ENCODE peak calls at places on chromosomes 1 and 21, in eight cellular contexts. E is DND-41, H is ascending aorta, C is esophagus muscularis mucosa, A is astrocyte of the spinal cord, X is gastrocnemius medialis, W is stomach, Z is GM12865. V is an unnamed sample.

GRCh38 chr21:21851205-21851604 is 853.0 kb downstream of the NCAM2 start:
- DNase-seq in E (no peak), C (no peak), X (no peak), Z (no peak), A (no peak), H (no peak), W (no peak), V (no peak)

GRCh38 chr1:173424786-173425407 is 52.2 kb upstream of the PRDX6 start:
- DNase-seq in A (no peak), W (no peak), Z (no peak), X (no peak), C (no peak), H (no peak), E (no peak), V (no peak)

GRCh38 chr1:84253891-84254290 is 47.6 kb upstream of the SAMD13 start:
- DNase-seq in H (peak), X (peak), C (no peak), E (no peak), A (peak), Z (no peak), W (peak), V (no peak)

GRCh38 chr1:42172394-42173133 is 8.0 kb upstream of the GUCA2A start:
- DNase-seq in H (no peak), C (peak), E (no peak), Z (no peak), X (peak), W (no peak), A (no peak), V (peak)

GRCh38 chr21:33105088-33105487 is 35.1 kb downstream of the OLIG1 start:
- DNase-seq in E (no peak), Z (no peak), A (no peak), X (no peak), C (no peak), W (no peak), H (no peak), V (peak)

GRCh38 chr1:22350987-22351756 is 100.5 kb upstream of the ZBTB40 start:
- DNase-seq in A (no peak), X (no peak), C (no peak), W (no peak), H (no peak), Z (no peak), E (no peak), V (no peak)

GRCh38 chr1:53482441-53483153 is 23.4 kb downstream of the DMRTB1 start:
- DNase-seq in A (no peak), H (no peak), C (no peak), W (no peak), E (no peak), Z (no peak), X (no peak), V (no peak)

GRCh38 chr1:42231253-42231652 is 66.7 kb upstream of the GUCA2A start:
- DNase-seq in X (no peak), E (no peak), Z (no peak), H (no peak), C (no peak), A (no peak), W (no peak), V (no peak)

GRCh38 chr1:151318975-151319374 is 8.2 kb downstream of the PI4KB start:
- DNase-seq in C (no peak), W (no peak), X (no peak), A (no peak), E (no peak), Z (no peak), H (no peak), V (no peak)

GRCh38 chr1:155177192-155177917 is 3.7 kb downstream of the TRIM46 start:
- DNase-seq in E (no peak), A (no peak), H (peak), X (no peak), C (no peak), W (peak), Z (no peak), V (peak)

GRCh38 chr1:228107636-228108035 is 1.5 kb downstream of the MRPL55 start:
- DNase-seq in W (no peak), X (no peak), C (no peak), A (no peak), E (no peak), Z (no peak), H (no peak), V (no peak)

GRCh38 chr1:59947047-59947938 is 20.7 kb upstream of the CYP2J2 start:
- DNase-seq in X (peak), W (peak), C (no peak), A (peak), H (no peak), Z (peak), E (peak), V (peak)

GRCh38 chr1:206748348-206749034 is 22.1 kb upstream of the IL19 start:
- DNase-seq in Z (no peak), H (no peak), C (no peak), W (no peak), E (no peak), X (no peak), A (no peak), V (no peak)

GRCh38 chr1:90339822-90340221 is 344.9 kb downstream of the ZNF326 start:
- DNase-seq in A (no peak), H (no peak), X (no peak), C (no peak), E (peak), Z (no peak), W (no peak), V (no peak)

GRCh38 chr1:14113841-14114567 is 414.0 kb downstream of the PRDM2 start:
- DNase-seq in H (no peak), E (peak), W (no peak), C (no peak), X (peak), Z (peak), A (peak), V (no peak)

GRCh38 chr1:201916649-201917249 is 28.1 kb downstream of the SHISA4 start:
- DNase-seq in W (peak), Z (peak), H (peak), X (peak), C (peak), E (no peak), A (peak), V (peak)

GRCh38 chr1:230548357-230548756 is 93.9 kb upstream of the COG2 start:
- DNase-seq in Z (no peak), W (no peak), C (peak), H (no peak), A (no peak), E (no peak), X (no peak), V (no peak)

GRCh38 chr1:35886606-35887431 is 3.8 kb downstream of the AGO1 start:
- DNase-seq in E (no peak), Z (peak), H (no peak), C (no peak), A (no peak), W (no peak), X (no peak), V (no peak)

GRCh38 chr1:218931331-218931730 is 242.3 kb upstream of the LYPLAL1 start:
- DNase-seq in Z (no peak), H (no peak), E (no peak), W (no peak), C (no peak), A (no peak), X (no peak), V (no peak)

GRCh38 chr1:42931911-42932422 is 26.7 kb downstream of the SLC2A1 start:
- DNase-seq in E (peak), C (no peak), Z (peak), A (no peak), X (no peak), H (peak), W (peak), V (peak)

GRCh38 chr1:212470059-212470458 is 37.3 kb downstream of the NENF start:
- DNase-seq in H (peak), W (peak), C (peak), E (no peak), A (peak), X (peak), Z (no peak), V (peak)

GRCh38 chr1:83701396-83701795 is 297.5 kb downstream of the TTLL7 start:
- DNase-seq in Z (no peak), C (no peak), X (no peak), H (no peak), E (peak), W (no peak), A (no peak), V (no peak)

GRCh38 chr1:82161651-82162238 is 361.0 kb downstream of the ADGRL2 start:
- DNase-seq in A (peak), C (no peak), Z (peak), W (no peak), E (peak), X (no peak), H (no peak), V (peak)

GRCh38 chr1:88036345-88036999 is 647.6 kb upstream of the PKN2 start:
- DNase-seq in A (no peak), Z (no peak), H (no peak), E (no peak), X (no peak), C (no peak), W (no peak), V (no peak)

GRCh38 chr21:43702785-43703067 is 16.2 kb upstream of the PDXK start:
- DNase-seq in A (no peak), W (no peak), E (no peak), C (no peak), Z (no peak), X (no peak), H (no peak), V (no peak)

GRCh38 chr21:46084041-46084561 is 13.8 kb upstream of the COL6A2 start:
- DNase-seq in A (no peak), Z (no peak), E (no peak), H (no peak), W (no peak), C (peak), X (no peak), V (peak)

GRCh38 chr1:8004803-8005573 is 21.1 kb downstream of the ERRFI1 start:
- DNase-seq in H (peak), Z (no peak), A (peak), W (peak), E (no peak), X (peak), C (peak), V (peak)

GRCh38 chr1:7654725-7655124 is 116.4 kb upstream of the VAMP3 start:
- DNase-seq in X (no peak), H (no peak), Z (no peak), A (no peak), C (no peak), E (no peak), W (no peak), V (no peak)

GRCh38 chr1:4207183-4207582 is 307.1 kb upstream of the C1orf174 start:
- DNase-seq in Z (no peak), X (no peak), C (no peak), H (no peak), W (no peak), A (no peak), E (no peak), V (peak)

GRCh38 chr21:25362375-25363267 is 244.7 kb downstream of the MRPL39 start:
- DNase-seq in Z (no peak), E (no peak), C (no peak), X (no peak), W (no peak), A (no peak), H (no peak), V (no peak)

DNA sequence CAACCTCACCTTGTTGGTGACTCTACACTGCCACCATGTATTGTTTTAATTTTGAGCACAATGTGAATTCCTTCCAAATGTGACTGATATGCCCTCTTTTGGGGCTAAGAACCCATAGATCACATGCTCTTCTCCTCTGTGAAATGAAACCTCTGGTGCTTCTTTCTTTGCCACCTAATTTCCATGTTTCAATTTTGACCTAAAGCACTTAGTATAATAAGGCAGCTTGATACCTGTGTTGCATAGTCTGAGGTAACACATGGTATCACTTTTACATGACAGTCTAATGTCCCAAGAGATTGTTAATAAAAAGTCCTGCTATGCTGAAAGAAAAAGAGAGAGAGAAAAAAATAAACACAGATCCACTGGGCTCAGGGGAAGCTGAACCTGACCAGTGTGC is 24.2 kb downstream of the CLEC20A start:
- DNase-seq in Z (no peak), X (no peak), E (no peak), C (no peak), H (no peak), W (no peak), A (no peak), V (no peak)
- H3K4me3 ChIP-seq in Z (no peak), X (no peak), E (no peak), C (no peak), H (no peak), W (no peak), A (no peak), V (no peak)

GRCh38 chr21:36263797-36264196 is 56.2 kb upstream of the MORC3 start:
- DNase-seq in H (no peak), W (no peak), X (no peak), E (no peak), C (no peak), Z (no peak), A (no peak), V (no peak)

GRCh38 chr21:36260030-36260787 is 59.8 kb upstream of the MORC3 start:
- DNase-seq in W (peak), A (peak), Z (peak), E (peak), X (no peak), H (no peak), C (no peak), V (peak)

GRCh38 chr21:36261459-36261858 is 58.5 kb upstream of the MORC3 start:
- DNase-seq in C (no peak), A (no peak), Z (no peak), H (no peak), W (no peak), E (no peak), X (no peak), V (no peak)

GRCh38 chr21:36257657-36258056 is 62.3 kb upstream of the MORC3 start:
- DNase-seq in W (no peak), Z (no peak), E (no peak), A (no peak), C (no peak), H (no peak), X (no peak), V (no peak)

DNA sequence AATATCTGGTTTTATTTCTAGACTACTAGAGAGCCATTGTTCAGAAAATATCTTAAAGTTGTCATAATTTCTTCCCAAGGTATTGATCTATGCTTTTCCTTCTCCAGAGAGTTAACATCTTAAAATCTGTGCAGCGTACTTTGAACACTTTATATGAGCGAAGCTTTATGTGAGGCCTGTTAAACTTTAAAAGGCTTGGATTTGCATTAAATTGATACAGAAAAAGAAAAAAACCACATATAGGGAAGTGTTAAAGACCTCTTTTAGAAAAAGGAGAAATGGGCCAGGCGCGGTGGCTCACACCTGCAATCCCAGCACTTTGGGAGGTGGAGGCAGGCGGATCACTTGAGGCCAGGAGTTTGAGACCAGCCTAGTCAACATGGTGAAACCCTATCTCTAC is 59.2 kb upstream of the MORC3 start:
- DNase-seq in E (no peak), H (no peak), X (no peak), W (no peak), C (no peak), Z (no peak), A (no peak), V (no peak)
- H3K4me3 ChIP-seq in E (no peak), H (peak), X (peak), W (peak), C (peak), Z (peak), A (no peak), V (no peak)

GRCh38 chr1:108082741-108083562 is 117.2 kb downstream of the SLC25A24 start:
- DNase-seq in X (no peak), Z (no peak), E (peak), W (no peak), A (no peak), C (no peak), H (no peak), V (no peak)

GRCh38 chr1:108077991-108078390 is 113.0 kb upstream of the VAV3 start:
- DNase-seq in A (no peak), E (peak), C (no peak), H (no peak), W (no peak), Z (peak), X (no peak), V (no peak)

GRCh38 chr1:108079550-108079949 is 114.6 kb upstream of the VAV3 start:
- DNase-seq in W (no peak), A (no peak), H (no peak), C (no peak), X (no peak), E (peak), Z (peak), V (no peak)

GRCh38 chr1:108082006-108082405 is 117.0 kb upstream of the VAV3 start:
- DNase-seq in W (no peak), C (no peak), Z (no peak), X (peak), E (no peak), H (no peak), A (no peak), V (no peak)

GRCh38 chr1:108080448-108080847 is 115.5 kb upstream of the VAV3 start:
- DNase-seq in W (no peak), A (no peak), H (no peak), X (no peak), C (no peak), E (peak), Z (no peak), V (no peak)
- H3K4me3 ChIP-seq in W (no peak), A (no peak), H (no peak), X (no peak), C (no peak), E (no peak), Z (no peak), V (no peak)

GRCh38 chr1:61111084-61112050 is 29.0 kb downstream of the NFIA start:
- DNase-seq in Z (no peak), A (no peak), W (no peak), E (no peak), C (no peak), X (no peak), H (no peak), V (no peak)
- H3K4me3 ChIP-seq in Z (no peak), A (no peak), W (no peak), E (no peak), C (no peak), X (no peak), H (no peak), V (no peak)

DNA sequence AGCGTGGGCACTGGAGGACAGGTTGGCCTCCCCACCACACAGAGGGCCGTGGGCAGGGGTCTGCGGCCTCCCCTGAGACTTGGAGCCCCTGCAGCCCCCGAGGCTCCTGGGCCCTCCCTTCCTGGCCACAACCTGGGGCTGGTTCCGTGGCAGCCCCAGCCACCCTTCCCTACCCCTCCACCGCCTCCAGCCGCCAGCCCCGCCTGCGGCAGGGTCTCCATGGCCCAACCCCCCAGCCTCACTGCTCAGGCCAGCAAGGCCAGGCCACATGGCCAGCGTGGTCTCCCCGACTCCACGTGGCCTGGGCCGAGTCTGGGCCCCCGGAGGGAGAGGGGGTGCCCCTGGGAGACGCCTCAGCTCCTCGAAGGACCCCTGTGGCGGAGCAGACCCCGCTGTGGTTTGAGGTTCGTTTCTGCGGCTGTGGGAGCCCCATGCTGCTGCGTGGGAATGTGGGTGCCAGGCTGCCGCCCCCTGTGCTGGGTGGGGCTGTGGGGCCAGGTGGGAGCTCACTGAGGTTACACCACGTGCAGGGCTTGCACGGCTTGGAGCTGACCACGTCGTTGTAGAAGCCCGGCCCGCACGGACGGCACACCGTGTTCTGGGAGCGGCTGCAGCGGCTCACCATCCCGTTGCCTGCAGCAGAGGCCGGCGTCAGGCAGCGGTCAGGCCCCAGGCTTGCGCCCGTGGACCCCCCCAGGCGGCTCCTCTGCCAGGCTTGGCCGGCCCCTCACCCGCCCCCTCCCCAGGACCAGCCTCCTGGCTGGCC is 617 bp downstream of the TNFRSF4 start:
- DNase-seq in E (peak), C (no peak), H (no peak), Z (no peak), X (no peak), A (no peak), W (peak), V (no peak)
- H3K4me3 ChIP-seq in E (no peak), C (peak), H (no peak), Z (no peak), X (no peak), A (no peak), W (peak), V (no peak)

V was measured in lower leg skin.